ENCODE peak calls at places on chromosomes 12 and 14, in nine cellular contexts. K is H1, H is HCT116, Z is SK-N-SH, S is GM23338, N is transverse colon, I is breast epithelium, F is suprapubic skin, O is esophagus muscularis mucosa. Q is an unnamed sample.

GRCh38 chr12:77116277-77116676 is 50.9 kb upstream of the E2F7 start:
- DNase-seq in I (no peak), H (no peak), S (no peak), Z (no peak), K (no peak), O (no peak), N (no peak), F (no peak), Q (no peak)

GRCh38 chr14:39374846-39375245 is 57.4 kb downstream of the FBXO33 start:
- DNase-seq in Z (no peak), O (no peak), I (no peak), H (no peak), F (no peak), K (no peak), N (no peak), S (no peak), Q (no peak)

GRCh38 chr14:68412505-68413496 is 380.1 kb downstream of the ZFP36L1 start:
- DNase-seq in Z (no peak), F (no peak), N (no peak), K (no peak), I (no peak), H (peak), S (no peak), O (no peak), Q (no peak)

GRCh38 chr14:95097385-95097784 is 59.9 kb downstream of the DICER1 start:
- DNase-seq in O (no peak), H (no peak), S (no peak), I (no peak), K (no peak), N (no peak), Z (no peak), F (no peak), Q (no peak)

GRCh38 chr12:69440016-69440415 is 30.2 kb upstream of the FRS2 start:
- DNase-seq in O (no peak), S (no peak), I (no peak), K (no peak), Z (no peak), F (no peak), H (no peak), N (no peak), Q (no peak)

GRCh38 chr14:69069020-69069421 is 83.9 kb downstream of the DCAF5 start:
- DNase-seq in F (no peak), N (no peak), S (no peak), K (no peak), I (no peak), H (no peak), Z (no peak), O (no peak), Q (no peak)

GRCh38 chr14:29648045-29648444 is 279.6 kb downstream of the PRKD1 start:
- DNase-seq in F (no peak), S (peak), H (no peak), I (no peak), Z (no peak), O (no peak), K (no peak), N (no peak), Q (no peak)

GRCh38 chr12:122004633-122005071 is 17.0 kb upstream of the BCL7A start:
- DNase-seq in Z (no peak), K (no peak), N (no peak), S (no peak), F (no peak), H (no peak), O (no peak), I (no peak), Q (no peak)

GRCh38 chr14:69852897-69853296 is 26.3 kb upstream of the SMOC1 start:
- DNase-seq in K (no peak), H (no peak), S (no peak), Z (no peak), F (no peak), O (no peak), N (no peak), I (no peak), Q (no peak)

GRCh38 chr12:125544979-125545378 is 479.7 kb downstream of the AACS start:
- DNase-seq in Z (no peak), O (no peak), I (no peak), K (no peak), N (no peak), H (no peak), S (no peak), F (no peak), Q (no peak)

GRCh38 chr12:3641428-3641883 is 111.5 kb downstream of the CRACR2A start:
- DNase-seq in Z (no peak), F (no peak), H (no peak), K (no peak), O (no peak), N (no peak), S (no peak), I (no peak), Q (no peak)

GRCh38 chr12:104055686-104056388 is 5.8 kb upstream of the GLT8D2 start:
- DNase-seq in N (peak), S (no peak), F (no peak), H (no peak), K (no peak), I (no peak), Z (peak), O (no peak), Q (no peak)

GRCh38 chr12:45203767-45204166 is 12.1 kb upstream of the ANO6 start:
- DNase-seq in H (no peak), I (no peak), N (no peak), O (no peak), S (no peak), F (no peak), K (no peak), Z (no peak), Q (no peak)

GRCh38 chr14:83909507-83909906 is 1620.4 kb upstream of the FLRT2 start:
- DNase-seq in O (no peak), Z (no peak), F (no peak), S (no peak), K (no peak), H (no peak), N (no peak), I (no peak), Q (no peak)

GRCh38 chr12:124763594-124763979 is 100.1 kb downstream of the SCARB1 start:
- DNase-seq in F (no peak), I (no peak), N (no peak), S (no peak), H (no peak), K (no peak), O (no peak), Z (no peak), Q (no peak)

GRCh38 chr14:38201137-38201828 is 6.4 kb upstream of the SSTR1 start:
- DNase-seq in F (no peak), Z (no peak), N (no peak), O (no peak), S (peak), H (no peak), K (no peak), I (no peak), Q (no peak)

GRCh38 chr12:85920324-85920947 is 46.3 kb downstream of the NTS start:
- DNase-seq in F (no peak), H (peak), K (no peak), S (peak), Z (peak), O (no peak), N (no peak), I (no peak), Q (no peak)

GRCh38 chr14:99118046-99118721 is 153.8 kb downstream of the BCL11B start:
- DNase-seq in K (no peak), S (peak), H (no peak), F (no peak), N (no peak), O (peak), I (no peak), Z (peak), Q (no peak)

GRCh38 chr12:92961949-92962348 is 32.9 kb upstream of the EEA1 start:
- DNase-seq in O (no peak), S (no peak), K (no peak), I (no peak), N (no peak), H (no peak), F (no peak), Z (no peak), Q (no peak)

GRCh38 chr12:16030729-16031128 is 119.6 kb downstream of the DERA start:
- DNase-seq in K (no peak), O (no peak), S (no peak), N (no peak), H (no peak), I (no peak), Z (no peak), F (no peak), Q (no peak)

GRCh38 chr14:46487582-46488350 is 163.8 kb downstream of the RPL10L start:
- DNase-seq in K (no peak), I (no peak), N (no peak), S (peak), H (no peak), F (no peak), Z (no peak), O (no peak), Q (no peak)

GRCh38 chr14:105064721-105065143 is 498 bp downstream of the GPR132 start:
- DNase-seq in S (no peak), Z (peak), K (no peak), I (no peak), N (peak), F (peak), O (no peak), H (no peak), Q (peak)

GRCh38 chr14:75379930-75380270 is 47.9 kb upstream of the JDP2 start:
- DNase-seq in S (no peak), Z (no peak), I (no peak), H (no peak), F (no peak), N (no peak), K (no peak), O (no peak), Q (no peak)

GRCh38 chr14:22791302-22791701 is 23.9 kb downstream of the SLC7A7 start:
- DNase-seq in O (no peak), Z (no peak), N (no peak), K (no peak), S (no peak), F (no peak), I (no peak), H (no peak), Q (no peak)

GRCh38 chr12:12901158-12901791 is 9.9 kb downstream of the GPRC5A start:
- DNase-seq in O (no peak), Z (no peak), H (no peak), K (no peak), F (peak), N (peak), S (no peak), I (no peak), Q (no peak)

GRCh38 chr12:63899396-63899795 is 54.9 kb downstream of the SRGAP1 start:
- DNase-seq in O (no peak), I (no peak), F (no peak), K (no peak), Z (no peak), S (no peak), N (no peak), H (no peak), Q (no peak)

GRCh38 chr14:70905316-70905715 is 1.9 kb upstream of the PCNX1 start:
- DNase-seq in Z (no peak), N (peak), S (no peak), K (no peak), I (no peak), O (no peak), F (no peak), H (no peak), Q (no peak)

GRCh38 chr12:19546027-19546426 is 106.7 kb downstream of the AEBP2 start:
- DNase-seq in S (no peak), O (no peak), H (no peak), N (no peak), K (no peak), F (no peak), Z (no peak), I (no peak), Q (no peak)

GRCh38 chr12:115354007-115354452 is 670.1 kb upstream of the TBX3 start:
- DNase-seq in S (no peak), O (no peak), K (no peak), N (peak), F (peak), Z (no peak), H (peak), I (no peak), Q (no peak)

GRCh38 chr12:43835656-43836454 is at the start of gene TMEM117:
- DNase-seq in S (peak), K (no peak), Z (peak), O (no peak), F (peak), N (peak), I (peak), H (no peak), Q (peak)

GRCh38 chr12:12804011-12804410 is 9.1 kb upstream of the DDX47 start:
- DNase-seq in I (no peak), O (no peak), N (no peak), S (no peak), F (no peak), H (no peak), Z (no peak), K (no peak), Q (no peak)

GRCh38 chr12:95980437-95980836 is 15.7 kb downstream of the HAL start:
- DNase-seq in Z (no peak), N (no peak), S (no peak), K (no peak), I (no peak), H (no peak), F (no peak), O (peak), Q (no peak)

GRCh38 chr12:117872521-117873169 is 96.1 kb downstream of the KSR2 start:
- DNase-seq in S (no peak), I (no peak), F (no peak), K (no peak), N (no peak), Z (no peak), H (no peak), O (no peak), Q (no peak)

GRCh38 chr14:103329421-103330347 is 4.4 kb upstream of the EIF5 start:
- DNase-seq in I (no peak), S (no peak), F (peak), K (no peak), Z (no peak), N (peak), O (no peak), H (no peak), Q (peak)

GRCh38 chr14:89899917-89900680 is 54.4 kb downstream of the EFCAB11 start:
- DNase-seq in N (no peak), Z (peak), I (no peak), F (no peak), S (peak), H (peak), O (no peak), K (no peak), Q (no peak)

DNA sequence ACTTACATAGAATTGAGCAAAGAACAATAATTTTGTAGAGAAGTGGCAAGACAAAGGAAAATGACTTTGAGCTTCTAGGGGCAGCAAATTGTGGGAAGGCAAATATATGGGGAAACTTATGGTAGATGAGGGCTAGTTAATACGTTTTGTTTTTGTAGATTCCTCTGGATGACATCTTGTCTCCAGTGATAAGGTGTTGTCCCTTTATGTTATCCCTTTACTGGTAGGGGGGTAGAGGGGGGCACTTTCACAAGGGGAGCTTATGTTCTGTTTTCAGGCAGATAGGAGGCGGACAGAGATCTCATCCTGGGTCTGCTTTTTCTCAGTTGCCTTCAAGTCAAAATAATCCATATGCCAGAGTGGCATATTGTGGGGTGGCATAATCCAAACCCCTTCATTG is 106.5 kb upstream of the AMIGO2 start:
- DNase-seq in O (no peak), S (no peak), Z (no peak), N (no peak), F (no peak), K (no peak), I (no peak), H (no peak), Q (no peak)
- TF ChIP-seq POLR2AphosphoS5 in O (no peak), S (no peak), Z (no peak), N (no peak), F (no peak), K (no peak), I (no peak), H (no peak), Q (no peak)

GRCh38 chr12:11687538-11687937 is 38.1 kb downstream of the ETV6 start:
- DNase-seq in Z (no peak), O (no peak), S (no peak), K (no peak), F (no peak), H (no peak), N (no peak), I (no peak), Q (no peak)
- TF ChIP-seq POLR2AphosphoS5 in Z (no peak), O (no peak), S (no peak), K (no peak), F (no peak), H (no peak), N (no peak), I (no peak), Q (no peak)

GRCh38 chr14:37094502-37094901 is 77.9 kb downstream of the SLC25A21 start:
- DNase-seq in H (no peak), N (no peak), K (no peak), I (no peak), S (no peak), Z (no peak), O (no peak), F (no peak), Q (no peak)
- TF ChIP-seq POLR2AphosphoS5 in H (no peak), N (no peak), K (no peak), I (no peak), S (no peak), Z (no peak), O (no peak), F (no peak), Q (no peak)

GRCh38 chr12:10098762-10099161 is at the start of gene CLEC1A:
- DNase-seq in N (no peak), I (no peak), O (no peak), S (peak), F (no peak), Z (no peak), K (peak), H (no peak), Q (no peak)
- TF ChIP-seq POLR2AphosphoS5 in N (peak), I (peak), O (peak), S (no peak), F (no peak), Z (no peak), K (no peak), H (no peak), Q (no peak)